ENCODE peak calls at places on chromosomes 5 and 9, in ten cellular contexts. T, L, F, X, D, A, E, K, N and R are unnamed samples.

GRCh38 chr5:15501057-15501791 is 1.2 kb downstream of the FBXL7 start:
- DNase-seq in K (peak; percentile 53), X (peak; percentile 76), N (peak; percentile 44), A (peak; percentile 50), E (peak; percentile 64), L (peak; percentile 65), D (no peak), T (no peak), F (peak; percentile 18), R (no peak)

GRCh38 chr9:132160802-132161742 is 786 bp upstream of the NTNG2 start:
- DNase-seq in N (no peak), K (peak; percentile 92), L (no peak), E (peak; percentile 51), F (peak; percentile 51), D (no peak), A (peak; percentile 21), X (peak; percentile 76), T (peak; percentile 34), R (no peak)

GRCh38 chr9:115524467-115525059 is 406.6 kb upstream of the TNC start:
- DNase-seq in T (no peak), N (peak; percentile 36), F (no peak), D (peak; percentile 47), E (no peak), X (peak; percentile 77), L (no peak), A (peak; percentile 60), K (peak; percentile 40), R (no peak)

GRCh38 chr5:74251106-74252032 is 389.2 kb downstream of the ENC1 start:
- DNase-seq in N (peak; percentile 59), X (peak; percentile 96), A (peak; percentile 30), K (peak; percentile 46), L (no peak), F (no peak), T (no peak), D (no peak), E (peak; percentile 28), R (no peak)

GRCh38 chr5:72604111-72604792 is 97.0 kb upstream of the ZNF366 start:
- DNase-seq in T (no peak), K (no peak), X (no peak), E (no peak), N (no peak), F (no peak), A (no peak), D (no peak), L (no peak), R (no peak)

GRCh38 chr5:143605403-143606005 is 202.0 kb upstream of the NR3C1 start:
- DNase-seq in A (peak; percentile 49), F (peak; percentile 43), N (no peak), T (no peak), D (no peak), E (peak; percentile 28), K (no peak), X (peak; percentile 46), L (no peak), R (no peak)

GRCh38 chr9:3960661-3961144 is 339.2 kb downstream of the GLIS3 start:
- DNase-seq in N (no peak), K (peak; percentile 13), A (no peak), E (no peak), D (no peak), T (no peak), X (peak; percentile 75), F (no peak), L (no peak), R (no peak)

GRCh38 chr5:163433271-163433670 is 4.1 kb upstream of the CCNG1 start:
- DNase-seq in E (no peak), F (no peak), D (no peak), L (no peak), N (no peak), T (no peak), X (no peak), K (no peak), A (no peak), R (no peak)

GRCh38 chr5:138805096-138805495 is 51.9 kb downstream of the CTNNA1 start:
- DNase-seq in N (no peak), T (no peak), K (no peak), E (no peak), D (no peak), L (no peak), X (no peak), F (no peak), A (no peak), R (no peak)

GRCh38 chr5:110008131-110008530 is 318.4 kb downstream of the MAN2A1 start:
- DNase-seq in T (no peak), E (no peak), A (no peak), X (no peak), K (no peak), N (no peak), D (no peak), F (no peak), L (no peak), R (no peak)

GRCh38 chr9:90979614-90980013 is 178.0 kb downstream of the SYK start:
- DNase-seq in E (no peak), L (no peak), T (no peak), A (no peak), D (no peak), K (no peak), N (no peak), F (no peak), X (no peak), R (peak; percentile 46)

GRCh38 chr9:36742264-36742663 is 169.6 kb downstream of the MELK start:
- DNase-seq in T (no peak), E (no peak), A (no peak), L (no peak), F (no peak), X (no peak), N (no peak), K (no peak), D (no peak), R (no peak)

GRCh38 chr5:112142769-112143270 is 276.3 kb downstream of the EPB41L4A start:
- DNase-seq in F (no peak), T (no peak), L (no peak), K (no peak), N (no peak), D (no peak), A (no peak), E (peak; percentile 63), X (peak; percentile 66), R (no peak)

GRCh38 chr9:127567898-127568617 is 44.0 kb upstream of the STXBP1 start:
- DNase-seq in T (no peak), E (peak; percentile 56), K (no peak), F (no peak), N (no peak), D (no peak), L (no peak), X (no peak), A (no peak), R (no peak)

GRCh38 chr5:427415-428087 is 15.4 kb upstream of the EXOC3 start:
- DNase-seq in T (peak; percentile 18), L (no peak), F (no peak), K (no peak), D (no peak), X (no peak), A (no peak), N (no peak), E (no peak), R (no peak)
- TF ChIP-seq POLR2A in T (no peak), L (no peak), F (no peak), K (no peak), D (no peak), X (no peak), A (no peak), N (no peak), E (no peak), R (no peak)

DNA sequence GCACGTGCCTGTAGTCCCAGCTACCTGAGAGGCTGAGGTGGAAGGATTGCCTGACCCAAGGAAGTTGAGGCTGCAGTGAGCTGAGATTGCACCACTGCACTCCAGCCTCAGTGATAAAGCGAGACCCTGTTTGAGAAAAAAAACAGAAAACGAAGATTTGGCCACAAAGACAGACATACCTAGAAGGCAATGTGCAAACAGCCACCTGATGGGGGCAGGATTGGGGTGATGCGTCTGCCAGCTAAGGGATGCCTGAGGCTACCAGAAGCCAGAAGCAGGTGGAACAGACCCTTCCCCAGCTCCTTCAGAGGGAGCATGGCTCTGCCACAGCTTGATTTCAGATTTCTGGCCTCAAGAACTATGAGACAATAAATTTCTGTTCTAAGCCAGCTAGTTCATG is 2.9 kb downstream of the HIGD2A start:
- DNase-seq in N (no peak), L (no peak), F (no peak), K (no peak), X (no peak), A (no peak), E (peak; percentile 8), T (no peak), D (no peak), R (no peak)
- TF ChIP-seq POLR2A in N (no peak), L (no peak), F (no peak), K (no peak), X (no peak), A (no peak), E (no peak), T (no peak), D (no peak), R (no peak)

GRCh38 chr5:134392301-134392700 is 19.4 kb downstream of the CDKN2AIPNL start:
- DNase-seq in X (peak; percentile 70), N (no peak), A (no peak), T (no peak), F (no peak), D (no peak), K (no peak), L (no peak), E (no peak), R (no peak)

GRCh38 chr5:134396274-134396673 is 15.4 kb downstream of the CDKN2AIPNL start:
- DNase-seq in F (no peak), N (no peak), L (no peak), E (no peak), T (no peak), A (no peak), D (no peak), X (no peak), K (no peak), R (no peak)

GRCh38 chr5:134398609-134399155 is 13.0 kb downstream of the CDKN2AIPNL start:
- DNase-seq in L (no peak), T (no peak), K (no peak), D (no peak), F (no peak), N (no peak), X (no peak), A (no peak), E (no peak), R (no peak)

GRCh38 chr5:134394932-134395331 is 16.7 kb downstream of the CDKN2AIPNL start:
- DNase-seq in E (no peak), A (no peak), K (peak; percentile 18), D (no peak), T (no peak), L (no peak), N (no peak), X (no peak), F (no peak), R (peak; percentile 62)

DNA sequence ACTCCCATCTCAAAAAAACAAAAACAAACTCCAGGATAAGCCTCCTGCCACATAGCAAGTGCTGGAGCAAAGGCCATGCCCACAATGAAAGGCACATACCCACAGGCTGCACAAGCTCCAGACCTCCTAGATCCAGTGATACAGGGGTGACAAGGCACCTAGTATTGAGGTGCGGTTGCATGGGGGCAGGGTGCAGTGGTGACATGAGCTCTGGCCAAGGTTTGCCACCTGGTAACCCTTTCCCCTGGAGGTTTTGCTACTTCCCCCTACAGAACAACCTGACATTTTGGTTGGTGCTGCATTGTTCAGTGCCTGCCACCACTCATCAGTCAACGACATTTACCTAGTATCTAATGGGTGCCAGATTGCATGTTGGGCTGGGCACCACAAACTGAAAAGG is 14.5 kb downstream of the CDKN2AIPNL start:
- DNase-seq in X (no peak), T (no peak), K (no peak), A (no peak), L (no peak), D (no peak), N (no peak), F (no peak), E (no peak), R (no peak)
- TF ChIP-seq POLR2A in X (no peak), T (no peak), K (no peak), A (no peak), L (no peak), D (no peak), N (no peak), F (no peak), E (no peak), R (no peak)

GRCh38 chr5:177510567-177511053 is 984 bp upstream of the DOK3 start:
- DNase-seq in X (no peak), E (no peak), D (no peak), L (no peak), K (no peak), N (no peak), T (no peak), F (peak; percentile 81), A (no peak), R (no peak)
- TF ChIP-seq POLR2A in X (no peak), E (no peak), D (no peak), L (no peak), K (no peak), N (no peak), T (no peak), F (no peak), A (no peak), R (no peak)